ENCODE peak calls at places on chromosomes 1 and 21, in seven cellular contexts. M is testis; Q is naive thymus-derived CD4-positive, alpha-beta T cell; J is CD8-positive, alpha-beta T cell; L is uterus; Y is PC-9; X is GM23338. U is an unnamed sample.

GRCh38 chr21:45874716-45875415 is 106.7 kb upstream of the COL6A1 start:
- DNase-seq in M (no peak), Q (no peak), X (no peak), Y (peak; percentile 46), J (no peak), L (peak; percentile 87), U (peak; percentile 82)

GRCh38 chr1:29784276-29785136 is 548.2 kb downstream of the PTPRU start:
- DNase-seq in Q (no peak), Y (no peak), X (no peak), L (no peak), M (no peak), J (peak; percentile 19), U (no peak)

GRCh38 chr1:64891440-64891815 is 74.9 kb downstream of the JAK1 start:
- DNase-seq in L (no peak), X (no peak), J (no peak), M (no peak), Y (no peak), Q (no peak), U (no peak)

GRCh38 chr1:8970870-8971337 is 25.2 kb downstream of the CA6 start:
- DNase-seq in M (no peak), L (no peak), Y (no peak), J (peak; percentile 73), X (no peak), Q (peak; percentile 79), U (no peak)

GRCh38 chr1:31421404-31422040 is 8.5 kb downstream of the SERINC2 start:
- DNase-seq in L (no peak), Q (no peak), Y (no peak), X (peak; percentile 81), M (no peak), J (no peak), U (no peak)

GRCh38 chr1:235860829-235861228 is 5.9 kb downstream of the LYST start:
- DNase-seq in L (no peak), Y (no peak), X (no peak), Q (no peak), M (no peak), J (no peak), U (no peak)

GRCh38 chr1:214385428-214385827 is 104.5 kb downstream of the SMYD2 start:
- DNase-seq in M (no peak), Y (no peak), Q (no peak), X (no peak), L (no peak), J (no peak), U (no peak)

GRCh38 chr1:224245188-224245587 is 62.1 kb downstream of the DEGS1 start:
- DNase-seq in J (peak; percentile 68), Y (no peak), Q (peak; percentile 62), X (no peak), M (peak; percentile 28), L (no peak), U (peak; percentile 65)

GRCh38 chr1:110130989-110131388 is 18.7 kb downstream of the UBL4B start:
- DNase-seq in L (no peak), Q (no peak), Y (no peak), M (no peak), J (no peak), X (no peak), U (no peak)

GRCh38 chr1:54362881-54363340 is 43.3 kb downstream of the SSBP3 start:
- DNase-seq in Y (no peak), X (no peak), Q (no peak), L (peak; percentile 35), M (no peak), J (no peak), U (no peak)

GRCh38 chr1:80799457-80799856 is 1001.3 kb upstream of the ADGRL2 start:
- DNase-seq in Q (no peak), Y (no peak), J (no peak), X (peak; percentile 75), L (no peak), M (peak; percentile 21), U (no peak)

GRCh38 chr1:65148548-65149390 is 766 bp downstream of the AK4 start:
- DNase-seq in Q (peak; percentile 23), M (peak; percentile 63), Y (no peak), L (peak; percentile 47), X (peak; percentile 79), J (peak; percentile 49), U (peak; percentile 42)

GRCh38 chr1:228369608-228370438 is 36.8 kb downstream of the TRIM11 start:
- DNase-seq in J (no peak), X (no peak), M (no peak), L (no peak), Y (no peak), Q (no peak), U (no peak)

GRCh38 chr1:64199154-64199553 is 4.3 kb upstream of the UBE2U start:
- DNase-seq in Q (no peak), M (no peak), L (no peak), J (no peak), Y (no peak), X (no peak), U (no peak)

GRCh38 chr1:37776946-37777516 is 12.1 kb upstream of the EPHA10 start:
- DNase-seq in L (no peak), J (no peak), M (no peak), Y (no peak), X (no peak), Q (no peak), U (no peak)

GRCh38 chr1:966603-967295 is 467 bp downstream of the PLEKHN1 start:
- DNase-seq in Y (peak; percentile 70), Q (peak; percentile 48), X (peak; percentile 77), J (peak; percentile 87), M (peak; percentile 70), L (peak; percentile 66), U (peak; percentile 82)

DNA sequence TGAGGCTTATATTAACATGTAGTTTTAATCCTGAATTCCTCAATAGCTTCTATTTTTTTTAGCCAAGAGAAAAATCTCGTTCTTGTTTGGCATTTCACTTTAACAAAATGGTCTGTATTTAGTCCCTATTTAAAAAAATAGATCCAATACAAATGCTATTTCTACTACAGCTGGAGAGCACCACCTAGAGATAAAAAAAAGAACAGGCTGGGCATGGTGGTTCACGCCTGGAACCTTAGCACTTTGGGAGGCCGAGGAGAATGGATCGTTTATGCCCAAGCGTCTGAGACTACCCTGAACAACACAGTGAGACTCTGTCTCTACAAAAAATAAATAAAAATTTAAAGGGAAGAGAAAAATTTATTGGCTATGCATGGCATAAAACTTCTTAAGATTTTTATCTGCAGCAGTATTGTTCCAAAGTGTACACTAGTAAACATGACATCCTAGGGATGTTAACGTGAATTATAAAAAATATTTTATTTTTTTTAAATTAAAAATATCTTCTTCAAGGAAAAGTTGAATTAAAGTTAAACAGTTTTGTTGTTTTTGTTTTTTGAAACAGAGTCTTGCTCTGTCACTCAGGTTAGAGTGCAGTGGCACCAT is 4.4 kb downstream of the ST7L start:
- DNase-seq in Q (peak; percentile 46), Y (no peak), L (no peak), M (no peak), J (no peak), X (peak; percentile 55), U (no peak)
- H3K36me3 ChIP-seq in Q (no peaks in the 10 kb centered on the region), Y (peaks cover 44% of the 10 kb centered on the region), L (no peaks in the 10 kb centered on the region), M (no peaks in the 10 kb centered on the region), J (peaks cover 6% of the 10 kb centered on the region), X (peaks cover 14% of the 10 kb centered on the region), U (peaks cover 8% of the 10 kb centered on the region)

GRCh38 chr1:208179850-208180416 is 64.3 kb downstream of the PLXNA2 start:
- DNase-seq in L (no peak), X (peak; percentile 26), M (no peak), Y (no peak), Q (no peak), J (no peak), U (no peak)
- H3K4me1 ChIP-seq in L (peaks cover 48% of the 10 kb centered on the region), X (peaks cover 34% of the 10 kb centered on the region), M (peaks cover 13% of the 10 kb centered on the region), Y (peaks cover 84% of the 10 kb centered on the region), Q (no peaks in the 10 kb centered on the region), J (no peaks in the 10 kb centered on the region), U (peaks cover 18% of the 10 kb centered on the region)

DNA sequence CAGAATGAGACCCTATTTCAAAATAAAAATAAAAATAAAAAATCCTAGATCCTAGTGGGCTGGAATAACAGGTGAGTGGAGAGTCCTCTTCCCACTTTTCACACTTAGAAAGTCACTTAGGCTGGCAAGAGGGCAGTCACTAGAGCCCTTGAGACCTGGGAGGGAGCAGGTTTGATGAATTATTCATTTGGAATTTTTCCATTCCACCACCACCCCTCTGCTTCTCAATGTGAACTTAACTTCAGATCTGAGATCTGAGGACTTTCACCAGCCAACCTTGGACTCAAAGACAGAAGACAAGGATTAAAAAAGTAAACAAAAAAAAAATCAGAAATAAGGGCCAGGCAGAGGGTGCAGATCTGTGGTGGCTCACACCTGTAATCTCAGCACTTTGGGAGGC is 16.5 kb downstream of the AKR7A3 start:
- DNase-seq in L (no peak), J (no peak), M (no peak), Q (no peak), Y (no peak), X (no peak), U (no peak)
- H3K27ac ChIP-seq in L (no peak overlapping the region), J (no peak overlapping the region), M (no peak overlapping the region), Q (no peak overlapping the region), Y (no peak overlapping the region), X (no peak overlapping the region), U (no peak overlapping the region)

GRCh38 chr1:147273409-147274307 is 31.2 kb downstream of the CHD1L start:
- DNase-seq in L (no peak), Y (peak; percentile 69), J (no peak), X (peak; percentile 76), M (peak; percentile 38), Q (peak; percentile 42), U (no peak)
- H3K36me3 ChIP-seq in L (no peaks in the 10 kb centered on the region), Y (peaks cover 13% of the 10 kb centered on the region), J (peaks cover 11% of the 10 kb centered on the region), X (peaks cover 28% of the 10 kb centered on the region), M (no peaks in the 10 kb centered on the region), Q (peaks cover 12% of the 10 kb centered on the region), U (peaks cover 82% of the 10 kb centered on the region)

GRCh38 chr1:182564605-182565004 is 24.5 kb downstream of the RNASEL start:
- DNase-seq in M (no peak), X (no peak), L (no peak), Y (no peak), Q (no peak), J (no peak), U (no peak)
- H3K4me1 ChIP-seq in M (no peaks in the 10 kb centered on the region), X (no peaks in the 10 kb centered on the region), L (no peaks in the 10 kb centered on the region), Y (no peaks in the 10 kb centered on the region), Q (no peaks in the 10 kb centered on the region), J (no peaks in the 10 kb centered on the region), U (no peaks in the 10 kb centered on the region)

GRCh38 chr1:33302325-33302724 is 18.6 kb downstream of the A3GALT2 start:
- DNase-seq in Q (peak; percentile 19), M (no peak), X (no peak), J (no peak), L (peak; percentile 9), Y (no peak), U (no peak)
- H3K27ac ChIP-seq in Q (no peak overlapping the region), M (no peak overlapping the region), X (no peak overlapping the region), J (no peak overlapping the region), L (no peak overlapping the region), Y (no peak overlapping the region), U (no peak overlapping the region)

GRCh38 chr1:21161842-21162241 is 14.9 kb downstream of the EIF4G3 start:
- DNase-seq in J (no peak), Y (no peak), L (no peak), Q (no peak), X (no peak), M (no peak), U (no peak)
- H3K36me3 ChIP-seq in J (no peaks in the 10 kb centered on the region), Y (peaks cover 10% of the 10 kb centered on the region), L (no peaks in the 10 kb centered on the region), Q (no peaks in the 10 kb centered on the region), X (peaks cover 9% of the 10 kb centered on the region), M (no peaks in the 10 kb centered on the region), U (no peaks in the 10 kb centered on the region)

DNA sequence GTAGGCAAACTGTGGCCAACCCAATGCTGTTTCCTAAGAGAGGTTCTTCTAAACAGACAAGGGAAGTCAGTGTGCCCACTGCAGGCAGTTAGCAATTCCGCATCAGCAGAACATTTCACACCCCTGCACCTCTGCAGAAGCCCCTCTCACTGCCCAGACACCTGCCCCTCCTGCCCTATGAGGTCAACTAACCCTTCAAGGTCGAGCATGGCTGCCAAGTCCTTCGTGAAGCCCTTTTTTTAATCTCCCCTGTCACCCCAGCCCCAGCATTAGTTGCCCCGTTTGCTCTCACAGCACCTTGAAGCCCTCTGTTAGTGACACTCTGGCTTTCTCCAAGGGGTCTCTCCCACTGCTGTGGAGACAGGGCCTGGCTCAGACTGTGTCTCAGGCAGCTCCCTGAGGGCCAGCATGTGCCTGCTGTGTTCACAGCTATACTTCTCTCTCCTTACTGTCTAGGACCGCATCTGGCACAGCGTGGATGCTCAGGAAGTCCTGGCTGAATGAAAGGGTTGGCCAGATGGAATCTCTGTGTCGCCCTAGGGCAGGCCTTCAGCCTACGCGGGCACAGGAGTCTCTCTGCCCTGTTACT is 20.0 kb downstream of the SLC2A1 start:
- DNase-seq in X (no peak), M (no peak), L (no peak), J (no peak), Q (no peak), Y (no peak), U (peak; percentile 34)
- H3K4me1 ChIP-seq in X (peaks cover 19% of the 10 kb centered on the region), M (peaks cover 45% of the 10 kb centered on the region), L (peaks cover 8% of the 10 kb centered on the region), J (peaks cover 78% of the 10 kb centered on the region), Q (peaks cover 95% of the 10 kb centered on the region), Y (peaks cover 98% of the 10 kb centered on the region), U (peaks cover 26% of the 10 kb centered on the region)